ENCODE peak calls at places on chromosomes 13 and 19, in ten cellular contexts. One of them, this sample, is unnamed. For H3K4me1, the result is how much of the 10 kb centered on the place peaks cover.

GRCh38 chr19:6429419-6430221 is 3.9 kb downstream of the SLC25A41 start:
- DNase-seq in astrocyte: no peak
- DNase-seq in HCT116: no peak
- DNase-seq in endothelial cell of umbilical vein: no peak
- DNase-seq in keratinocyte: no peak
- DNase-seq in MM.1S: no peak
- DNase-seq in fibroblast of lung: no peak
- DNase-seq in neural progenitor cell: no peak
- DNase-seq in colonic mucosa: no peak
- DNase-seq in mesendoderm: no peak
- DNase-seq in this sample: no peak

GRCh38 chr13:40494932-40495619 is 171.4 kb downstream of the FOXO1 start:
- DNase-seq in MM.1S: no peak
- DNase-seq in HCT116: no peak
- DNase-seq in astrocyte: no peak
- DNase-seq in keratinocyte: no peak
- DNase-seq in colonic mucosa: no peak
- DNase-seq in mesendoderm: no peak
- DNase-seq in fibroblast of lung: no peak
- DNase-seq in neural progenitor cell: no peak
- DNase-seq in endothelial cell of umbilical vein: no peak
- DNase-seq in this sample: no peak

GRCh38 chr19:39927076-39927475 is 7.4 kb downstream of the FCGBP start:
- DNase-seq in HCT116: no peak
- DNase-seq in keratinocyte: no peak
- DNase-seq in astrocyte: no peak
- DNase-seq in MM.1S: no peak
- DNase-seq in neural progenitor cell: no peak
- DNase-seq in mesendoderm: no peak
- DNase-seq in fibroblast of lung: no peak
- DNase-seq in colonic mucosa: peak
- DNase-seq in endothelial cell of umbilical vein: no peak
- DNase-seq in this sample: no peak

GRCh38 chr13:101751488-101751887 is 299.0 kb downstream of the ITGBL1 start:
- DNase-seq in fibroblast of lung: peak
- DNase-seq in MM.1S: peak
- DNase-seq in neural progenitor cell: no peak
- DNase-seq in keratinocyte: peak
- DNase-seq in endothelial cell of umbilical vein: peak
- DNase-seq in astrocyte: peak
- DNase-seq in HCT116: no peak
- DNase-seq in mesendoderm: peak
- DNase-seq in colonic mucosa: no peak
- DNase-seq in this sample: peak

GRCh38 chr13:34223984-34224383 is 406.0 kb downstream of the RFC3 start:
- DNase-seq in endothelial cell of umbilical vein: no peak
- DNase-seq in colonic mucosa: no peak
- DNase-seq in HCT116: no peak
- DNase-seq in MM.1S: no peak
- DNase-seq in mesendoderm: no peak
- DNase-seq in fibroblast of lung: no peak
- DNase-seq in neural progenitor cell: no peak
- DNase-seq in keratinocyte: no peak
- DNase-seq in astrocyte: no peak
- DNase-seq in this sample: no peak

GRCh38 chr13:112791662-112792440 is 102.0 kb downstream of the ATP11A start:
- DNase-seq in fibroblast of lung: no peak
- DNase-seq in endothelial cell of umbilical vein: no peak
- DNase-seq in astrocyte: no peak
- DNase-seq in keratinocyte: no peak
- DNase-seq in MM.1S: no peak
- DNase-seq in colonic mucosa: no peak
- DNase-seq in neural progenitor cell: no peak
- DNase-seq in mesendoderm: peak
- DNase-seq in HCT116: peak
- DNase-seq in this sample: no peak

GRCh38 chr19:56141416-56141992 is 417 bp downstream of the ZNF444 start:
- DNase-seq in colonic mucosa: peak
- DNase-seq in mesendoderm: peak
- DNase-seq in astrocyte: no peak
- DNase-seq in HCT116: no peak
- DNase-seq in MM.1S: no peak
- DNase-seq in neural progenitor cell: peak
- DNase-seq in keratinocyte: no peak
- DNase-seq in endothelial cell of umbilical vein: no peak
- DNase-seq in fibroblast of lung: no peak
- DNase-seq in this sample: peak

GRCh38 chr13:107339209-107339608 is 771.3 kb upstream of the ARGLU1 start:
- DNase-seq in mesendoderm: peak
- DNase-seq in HCT116: no peak
- DNase-seq in neural progenitor cell: no peak
- DNase-seq in fibroblast of lung: peak
- DNase-seq in astrocyte: peak
- DNase-seq in keratinocyte: no peak
- DNase-seq in colonic mucosa: no peak
- DNase-seq in MM.1S: no peak
- DNase-seq in endothelial cell of umbilical vein: no peak
- DNase-seq in this sample: peak

GRCh38 chr19:45558399-45558878 is 26.2 kb downstream of the OPA3 start:
- DNase-seq in mesendoderm: peak
- DNase-seq in astrocyte: no peak
- DNase-seq in endothelial cell of umbilical vein: peak
- DNase-seq in MM.1S: no peak
- DNase-seq in colonic mucosa: peak
- DNase-seq in keratinocyte: no peak
- DNase-seq in HCT116: peak
- DNase-seq in fibroblast of lung: peak
- DNase-seq in neural progenitor cell: peak
- DNase-seq in this sample: peak

GRCh38 chr19:16458391-16459128 is 13.2 kb downstream of the EPS15L1 start:
- DNase-seq in mesendoderm: no peak
- DNase-seq in HCT116: no peak
- DNase-seq in fibroblast of lung: no peak
- DNase-seq in MM.1S: no peak
- DNase-seq in neural progenitor cell: no peak
- DNase-seq in astrocyte: no peak
- DNase-seq in keratinocyte: no peak
- DNase-seq in colonic mucosa: no peak
- DNase-seq in endothelial cell of umbilical vein: no peak
- DNase-seq in this sample: no peak

GRCh38 chr19:16457954-16458331 is 13.8 kb downstream of the EPS15L1 start:
- DNase-seq in HCT116: no peak
- DNase-seq in MM.1S: no peak
- DNase-seq in astrocyte: no peak
- DNase-seq in mesendoderm: no peak
- DNase-seq in fibroblast of lung: no peak
- DNase-seq in keratinocyte: no peak
- DNase-seq in neural progenitor cell: no peak
- DNase-seq in colonic mucosa: no peak
- DNase-seq in endothelial cell of umbilical vein: no peak
- DNase-seq in this sample: no peak

GRCh38 chr19:16455489-16455888 is 16.3 kb downstream of the EPS15L1 start:
- DNase-seq in colonic mucosa: no peak
- DNase-seq in keratinocyte: no peak
- DNase-seq in MM.1S: no peak
- DNase-seq in neural progenitor cell: no peak
- DNase-seq in fibroblast of lung: no peak
- DNase-seq in HCT116: no peak
- DNase-seq in endothelial cell of umbilical vein: no peak
- DNase-seq in mesendoderm: no peak
- DNase-seq in astrocyte: no peak
- DNase-seq in this sample: no peak

GRCh38 chr19:16456652-16457194 is 15.0 kb downstream of the EPS15L1 start:
- DNase-seq in astrocyte: no peak
- DNase-seq in fibroblast of lung: no peak
- DNase-seq in MM.1S: no peak
- DNase-seq in colonic mucosa: no peak
- DNase-seq in HCT116: no peak
- DNase-seq in neural progenitor cell: no peak
- DNase-seq in mesendoderm: no peak
- DNase-seq in keratinocyte: no peak
- DNase-seq in endothelial cell of umbilical vein: no peak
- DNase-seq in this sample: no peak

GRCh38 chr19:16457195-16457953 is 14.4 kb downstream of the EPS15L1 start:
- DNase-seq in MM.1S: no peak
- DNase-seq in mesendoderm: no peak
- DNase-seq in colonic mucosa: no peak
- DNase-seq in fibroblast of lung: peak
- DNase-seq in endothelial cell of umbilical vein: peak
- DNase-seq in HCT116: no peak
- DNase-seq in astrocyte: peak
- DNase-seq in neural progenitor cell: peak
- DNase-seq in keratinocyte: no peak
- DNase-seq in this sample: peak
- H3K9ac ChIP-seq in MM.1S: no peak
- H3K9ac ChIP-seq in mesendoderm: no peak
- H3K9ac ChIP-seq in colonic mucosa: no peak
- H3K9ac ChIP-seq in fibroblast of lung: no peak
- H3K9ac ChIP-seq in endothelial cell of umbilical vein: peak
- H3K9ac ChIP-seq in HCT116: no peak
- H3K9ac ChIP-seq in astrocyte: peak
- H3K9ac ChIP-seq in neural progenitor cell: no peak
- H3K9ac ChIP-seq in keratinocyte: peak
- H3K9ac ChIP-seq in this sample: peak

GRCh38 chr19:13016245-13016627 is 21.0 kb downstream of the NFIX start:
- DNase-seq in endothelial cell of umbilical vein: no peak
- DNase-seq in mesendoderm: no peak
- DNase-seq in keratinocyte: no peak
- DNase-seq in astrocyte: no peak
- DNase-seq in fibroblast of lung: no peak
- DNase-seq in neural progenitor cell: no peak
- DNase-seq in HCT116: no peak
- DNase-seq in colonic mucosa: no peak
- DNase-seq in MM.1S: no peak
- DNase-seq in this sample: no peak

GRCh38 chr19:13015361-13016231 is 20.3 kb downstream of the NFIX start:
- DNase-seq in MM.1S: no peak
- DNase-seq in mesendoderm: peak
- DNase-seq in colonic mucosa: no peak
- DNase-seq in HCT116: no peak
- DNase-seq in keratinocyte: no peak
- DNase-seq in endothelial cell of umbilical vein: no peak
- DNase-seq in astrocyte: peak
- DNase-seq in neural progenitor cell: peak
- DNase-seq in fibroblast of lung: peak
- DNase-seq in this sample: no peak

GRCh38 chr19:13018037-13018914 is 23.0 kb downstream of the NFIX start:
- DNase-seq in HCT116: no peak
- DNase-seq in mesendoderm: peak
- DNase-seq in colonic mucosa: no peak
- DNase-seq in fibroblast of lung: peak
- DNase-seq in neural progenitor cell: peak
- DNase-seq in endothelial cell of umbilical vein: peak
- DNase-seq in MM.1S: no peak
- DNase-seq in keratinocyte: no peak
- DNase-seq in astrocyte: peak
- DNase-seq in this sample: peak

GRCh38 chr19:13017306-13018036 is 22.2 kb downstream of the NFIX start:
- DNase-seq in colonic mucosa: no peak
- DNase-seq in HCT116: no peak
- DNase-seq in astrocyte: no peak
- DNase-seq in fibroblast of lung: peak
- DNase-seq in MM.1S: no peak
- DNase-seq in neural progenitor cell: no peak
- DNase-seq in mesendoderm: peak
- DNase-seq in keratinocyte: no peak
- DNase-seq in endothelial cell of umbilical vein: no peak
- DNase-seq in this sample: no peak

GRCh38 chr19:13016628-13017305 is 21.5 kb downstream of the NFIX start:
- DNase-seq in MM.1S: no peak
- DNase-seq in keratinocyte: no peak
- DNase-seq in colonic mucosa: no peak
- DNase-seq in HCT116: no peak
- DNase-seq in endothelial cell of umbilical vein: no peak
- DNase-seq in mesendoderm: peak
- DNase-seq in fibroblast of lung: no peak
- DNase-seq in astrocyte: no peak
- DNase-seq in neural progenitor cell: peak
- DNase-seq in this sample: no peak
- H3K4me3 ChIP-seq in MM.1S: no peak
- H3K4me3 ChIP-seq in keratinocyte: peak
- H3K4me3 ChIP-seq in colonic mucosa: no peak
- H3K4me3 ChIP-seq in HCT116: no peak
- H3K4me3 ChIP-seq in endothelial cell of umbilical vein: no peak
- H3K4me3 ChIP-seq in mesendoderm: no peak
- H3K4me3 ChIP-seq in fibroblast of lung: peak
- H3K4me3 ChIP-seq in astrocyte: peak
- H3K4me3 ChIP-seq in neural progenitor cell: no peak
- H3K4me3 ChIP-seq in this sample: peak

DNA sequence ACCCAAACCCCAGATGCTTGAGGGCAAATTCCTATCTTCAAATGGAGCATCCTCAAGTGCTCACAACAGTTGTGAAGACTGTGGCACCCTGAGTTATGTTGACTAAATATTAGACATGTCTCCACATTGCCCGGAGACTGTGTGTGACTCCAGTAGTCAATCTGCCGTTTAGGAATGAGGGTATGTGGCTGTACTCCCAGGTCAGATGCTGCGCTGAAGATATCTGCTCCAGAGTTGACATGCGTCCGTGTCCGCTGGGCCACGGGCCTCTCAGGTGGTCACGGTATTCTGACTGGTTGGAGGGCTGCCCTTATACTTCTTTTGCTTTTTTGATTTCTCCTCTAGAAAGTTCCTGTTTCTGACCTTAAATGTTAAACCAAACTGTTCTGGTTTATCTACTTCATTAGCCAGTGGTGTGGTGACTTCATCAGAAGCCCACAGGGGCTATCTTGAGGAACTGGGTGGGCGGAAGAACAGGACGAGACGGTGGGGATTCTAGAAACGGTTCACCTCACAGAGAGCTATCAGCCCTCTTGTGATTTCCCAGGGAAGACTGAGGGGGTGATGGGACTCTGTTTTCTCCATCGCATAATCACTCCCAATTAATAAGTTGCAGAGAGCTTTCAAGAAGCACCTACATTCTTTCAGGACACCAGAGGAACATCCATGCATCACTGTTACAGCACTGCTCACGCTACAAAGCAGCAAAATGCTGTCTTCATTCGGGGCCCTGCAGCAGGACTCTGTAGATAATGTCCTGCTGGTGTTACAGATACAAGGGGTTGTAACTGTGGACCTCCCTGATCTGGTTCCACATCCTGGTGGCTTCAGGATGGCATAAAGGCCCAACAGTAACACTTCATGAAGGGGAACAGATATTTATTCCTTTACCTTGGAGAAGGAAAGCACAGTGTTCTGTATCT is 1.3 kb upstream of the LCP1 start:
- DNase-seq in colonic mucosa: no peak
- DNase-seq in endothelial cell of umbilical vein: no peak
- DNase-seq in fibroblast of lung: no peak
- DNase-seq in keratinocyte: no peak
- DNase-seq in MM.1S: no peak
- DNase-seq in mesendoderm: no peak
- DNase-seq in astrocyte: no peak
- DNase-seq in HCT116: no peak
- DNase-seq in neural progenitor cell: no peak
- DNase-seq in this sample: no peak
- H3K4me1 ChIP-seq in colonic mucosa: under half
- H3K4me1 ChIP-seq in endothelial cell of umbilical vein: under half
- H3K4me1 ChIP-seq in fibroblast of lung: under half
- H3K4me1 ChIP-seq in keratinocyte: under half
- H3K4me1 ChIP-seq in MM.1S: under half
- H3K4me1 ChIP-seq in mesendoderm: under half
- H3K4me1 ChIP-seq in astrocyte: under half
- H3K4me1 ChIP-seq in HCT116: under half
- H3K4me1 ChIP-seq in neural progenitor cell: under half
- H3K4me1 ChIP-seq in this sample: under half

GRCh38 chr19:58058428-58058827 is 654 bp upstream of the ZNF135 start:
- DNase-seq in HCT116: no peak
- DNase-seq in mesendoderm: no peak
- DNase-seq in astrocyte: no peak
- DNase-seq in keratinocyte: no peak
- DNase-seq in MM.1S: no peak
- DNase-seq in colonic mucosa: no peak
- DNase-seq in neural progenitor cell: peak
- DNase-seq in fibroblast of lung: no peak
- DNase-seq in endothelial cell of umbilical vein: no peak
- DNase-seq in this sample: no peak
- H3K9ac ChIP-seq in HCT116: no peak
- H3K9ac ChIP-seq in mesendoderm: peak
- H3K9ac ChIP-seq in astrocyte: no peak
- H3K9ac ChIP-seq in keratinocyte: no peak
- H3K9ac ChIP-seq in MM.1S: no peak
- H3K9ac ChIP-seq in colonic mucosa: no peak
- H3K9ac ChIP-seq in neural progenitor cell: no peak
- H3K9ac ChIP-seq in fibroblast of lung: no peak
- H3K9ac ChIP-seq in endothelial cell of umbilical vein: no peak
- H3K9ac ChIP-seq in this sample: peak